ENCODE peak calls at places on chromosomes 4 and X, in four cellular contexts. Y is stimulated activated naive CD4-positive, alpha-beta T cell; X is neuronal stem cell; S is smooth muscle cell of the brain vasculature. B is an unnamed sample.
A peak's percentile ranks its signal among the peaks of the same experiment; 100 is the strongest.

GRCh38 chr4:81061340-81061730 is 30.8 kb downstream of the BMP3 start:
- DNase-seq in X (no peak), Y (no peak), S (no peak), B (no peak)

GRCh38 chr4:83413676-83414075 is 41.9 kb downstream of the HELQ start:
- DNase-seq in X (no peak), S (no peak), Y (no peak), B (no peak)

GRCh38 chr4:52096048-52096447 is 44.9 kb downstream of the SPATA18 start:
- DNase-seq in X (no peak), S (no peak), Y (no peak), B (no peak)

GRCh38 chr4:125365731-125366130 is 51.0 kb downstream of the FAT4 start:
- DNase-seq in X (no peak), Y (no peak), S (no peak), B (no peak)

GRCh38 chr4:151184523-151185458 is 85.4 kb downstream of the RPS3A start:
- DNase-seq in S (peak; percentile 78), Y (no peak), X (no peak), B (no peak)

GRCh38 chrX:154761977-154762528 is 611 bp upstream of the DKC1 start:
- DNase-seq in S (no peak), X (no peak), Y (no peak), B (peak; percentile 34)

GRCh38 chrX:14080031-14080430 is 50.3 kb upstream of the GEMIN8 start:
- DNase-seq in X (no peak), Y (no peak), S (no peak), B (no peak)

GRCh38 chrX:10893976-10894375 is 217.2 kb upstream of the HCCS start:
- DNase-seq in S (no peak), Y (no peak), X (no peak), B (no peak)

GRCh38 chr4:99117876-99118693 is 26.0 kb downstream of the ADH4 start:
- DNase-seq in X (no peak), Y (no peak), S (no peak), B (no peak)

GRCh38 chr4:70632028-70632427 is 3.5 kb downstream of the ENAM start:
- DNase-seq in X (no peak), S (no peak), Y (no peak), B (no peak)

GRCh38 chr4:184983660-184984356 is 34.5 kb upstream of the HELT start:
- DNase-seq in Y (peak; percentile 28), X (peak; percentile 26), S (no peak), B (peak; percentile 82)

GRCh38 chr4:7241587-7242125 is 49.3 kb downstream of the SORCS2 start:
- DNase-seq in S (no peak), X (no peak), Y (no peak), B (no peak)

GRCh38 chr4:139177888-139178609 is 1.0 kb upstream of the ELF2 start:
- DNase-seq in X (peak; percentile 93), Y (peak; percentile 82), S (peak; percentile 75), B (peak; percentile 96)

GRCh38 chrX:41085105-41085882 is at the start of gene USP9X:
- DNase-seq in Y (peak; percentile 83), X (peak; percentile 76), S (peak; percentile 61), B (peak; percentile 88)

B was measured in DND-41.